ENCODE peak calls at places on chromosome 1, in eight cellular contexts. W is K562, Z is A549, A is upper lobe of left lung, F is sigmoid colon, G is tibial nerve, B is HepG2, I is ovary. U is an unnamed sample.
A peak's percentile ranks its signal among the peaks of the same experiment; 100 is the strongest.

GRCh38 chr1:180260541-180260940 is 30.5 kb downstream of the LHX4 start:
- DNase-seq in W (no peak), Z (no peak), A (no peak), F (no peak), G (no peak), B (no peak), I (no peak), U (no peak)

GRCh38 chr1:218717611-218718010 is 372.5 kb downstream of the TGFB2 start:
- DNase-seq in W (no peak), Z (no peak), A (no peak), F (no peak), G (no peak), B (no peak), I (no peak), U (no peak)

GRCh38 chr1:194347184-194347583 is 1160.8 kb upstream of the B3GALT2 start:
- DNase-seq in W (no peak), Z (no peak), A (no peak), F (no peak), G (no peak), B (no peak), I (no peak), U (no peak)

GRCh38 chr1:152411144-152411543 is 2.9 kb downstream of the CRNN start:
- DNase-seq in W (no peak), Z (no peak), A (peak; percentile 22), F (peak; percentile 73), G (no peak), B (no peak), I (no peak), U (no peak)

GRCh38 chr1:229408458-229409037 is 25.3 kb downstream of the ACTA1 start:
- DNase-seq in W (no peak), Z (no peak), A (no peak), F (no peak), G (no peak), B (peak; percentile 55), I (no peak), U (no peak)

GRCh38 chr1:247681288-247681897 is 1.9 kb upstream of the OR13G1 start:
- DNase-seq in W (peak; percentile 53), Z (peak; percentile 2), A (no peak), F (no peak), G (peak; percentile 45), B (peak; percentile 38), I (no peak), U (no peak)

GRCh38 chr1:110393691-110394564 is 3.1 kb upstream of the SLC16A4 start:
- DNase-seq in W (no peak), Z (peak; percentile 12), A (no peak), F (no peak), G (no peak), B (peak; percentile 47), I (no peak), U (no peak)

GRCh38 chr1:12166834-12167492 is at the start of gene TNFRSF1B:
- DNase-seq in W (peak; percentile 92), Z (peak; percentile 25), A (peak; percentile 87), F (peak; percentile 80), G (no peak), B (no peak), I (peak; percentile 78), U (no peak)

GRCh38 chr1:110555807-110556470 is 37.0 kb upstream of the KCNA10 start:
- DNase-seq in W (no peak), Z (no peak), A (no peak), F (no peak), G (peak; percentile 41), B (no peak), I (peak; percentile 49), U (no peak)

GRCh38 chr1:15339580-15339979 is 70.1 kb upstream of the EFHD2 start:
- DNase-seq in W (no peak), Z (no peak), A (no peak), F (no peak), G (no peak), B (peak; percentile 75), I (no peak), U (no peak)

GRCh38 chr1:98344726-98345125 is 316.8 kb upstream of the SNX7 start:
- DNase-seq in W (no peak), Z (no peak), A (no peak), F (no peak), G (no peak), B (no peak), I (no peak), U (no peak)

GRCh38 chr1:44084998-44085675 is 33.5 kb upstream of the KLF17 start:
- DNase-seq in W (no peak), Z (no peak), A (no peak), F (no peak), G (no peak), B (no peak), I (no peak), U (no peak)

GRCh38 chr1:241834733-241835377 is 13.1 kb upstream of the EXO1 start:
- DNase-seq in W (peak; percentile 45), Z (peak; percentile 27), A (no peak), F (no peak), G (no peak), B (peak; percentile 28), I (no peak), U (no peak)

GRCh38 chr1:116529199-116529616 is 41.6 kb downstream of the CD58 start:
- DNase-seq in W (no peak), Z (no peak), A (no peak), F (no peak), G (no peak), B (no peak), I (no peak), U (no peak)
- TF ChIP-seq EP300 in W (no peak), Z (no peak), A (no peak), F (no peak), G (no peak), B (no peak), I (no peak), U (no peak)

GRCh38 chr1:79006564-79006963 is at the start of gene ADGRL4:
- DNase-seq in W (no peak), Z (no peak), A (peak; percentile 22), F (no peak), G (no peak), B (no peak), I (peak; percentile 18), U (no peak)
- TF ChIP-seq EP300 in W (no peak), Z (no peak), A (no peak), F (no peak), G (no peak), B (no peak), I (no peak), U (no peak)

DNA sequence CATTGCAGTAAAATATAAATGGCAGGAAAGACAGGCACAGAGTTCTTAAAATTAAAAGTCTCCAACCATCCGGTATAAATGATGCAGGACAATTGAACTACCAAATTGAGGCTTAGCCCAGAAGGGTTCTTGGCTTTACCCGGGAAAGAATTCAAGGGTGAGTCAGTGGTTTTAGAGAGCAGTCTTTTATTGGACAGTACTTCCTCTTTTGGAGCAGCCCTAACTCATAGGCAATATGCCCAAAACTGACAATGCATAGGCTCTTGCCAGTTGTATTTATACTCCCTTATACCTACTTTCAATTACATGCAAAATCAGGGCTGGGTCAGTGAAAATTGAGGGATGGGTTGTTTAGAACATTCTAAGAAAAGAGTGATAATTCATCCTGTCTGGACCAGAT is 1628.9 kb upstream of the PRMT6 start:
- DNase-seq in W (no peak), Z (no peak), A (no peak), F (no peak), G (no peak), B (no peak), I (no peak), U (no peak)
- TF ChIP-seq EP300 in W (no peak), Z (no peak), A (no peak), F (no peak), G (no peak), B (no peak), I (no peak), U (no peak)

GRCh38 chr1:208224192-208224713 is 19.9 kb downstream of the PLXNA2 start:
- DNase-seq in W (no peak), Z (no peak), A (no peak), F (no peak), G (no peak), B (no peak), I (no peak), U (no peak)

GRCh38 chr1:208227366-208227765 is 16.8 kb downstream of the PLXNA2 start:
- DNase-seq in W (no peak), Z (no peak), A (no peak), F (no peak), G (no peak), B (no peak), I (no peak), U (no peak)

GRCh38 chr1:208228550-208228949 is 15.6 kb downstream of the PLXNA2 start:
- DNase-seq in W (no peak), Z (no peak), A (no peak), F (no peak), G (no peak), B (no peak), I (no peak), U (no peak)

GRCh38 chr1:208228026-208228425 is 16.2 kb downstream of the PLXNA2 start:
- DNase-seq in W (no peak), Z (no peak), A (no peak), F (no peak), G (no peak), B (no peak), I (no peak), U (peak; percentile 28)

DNA sequence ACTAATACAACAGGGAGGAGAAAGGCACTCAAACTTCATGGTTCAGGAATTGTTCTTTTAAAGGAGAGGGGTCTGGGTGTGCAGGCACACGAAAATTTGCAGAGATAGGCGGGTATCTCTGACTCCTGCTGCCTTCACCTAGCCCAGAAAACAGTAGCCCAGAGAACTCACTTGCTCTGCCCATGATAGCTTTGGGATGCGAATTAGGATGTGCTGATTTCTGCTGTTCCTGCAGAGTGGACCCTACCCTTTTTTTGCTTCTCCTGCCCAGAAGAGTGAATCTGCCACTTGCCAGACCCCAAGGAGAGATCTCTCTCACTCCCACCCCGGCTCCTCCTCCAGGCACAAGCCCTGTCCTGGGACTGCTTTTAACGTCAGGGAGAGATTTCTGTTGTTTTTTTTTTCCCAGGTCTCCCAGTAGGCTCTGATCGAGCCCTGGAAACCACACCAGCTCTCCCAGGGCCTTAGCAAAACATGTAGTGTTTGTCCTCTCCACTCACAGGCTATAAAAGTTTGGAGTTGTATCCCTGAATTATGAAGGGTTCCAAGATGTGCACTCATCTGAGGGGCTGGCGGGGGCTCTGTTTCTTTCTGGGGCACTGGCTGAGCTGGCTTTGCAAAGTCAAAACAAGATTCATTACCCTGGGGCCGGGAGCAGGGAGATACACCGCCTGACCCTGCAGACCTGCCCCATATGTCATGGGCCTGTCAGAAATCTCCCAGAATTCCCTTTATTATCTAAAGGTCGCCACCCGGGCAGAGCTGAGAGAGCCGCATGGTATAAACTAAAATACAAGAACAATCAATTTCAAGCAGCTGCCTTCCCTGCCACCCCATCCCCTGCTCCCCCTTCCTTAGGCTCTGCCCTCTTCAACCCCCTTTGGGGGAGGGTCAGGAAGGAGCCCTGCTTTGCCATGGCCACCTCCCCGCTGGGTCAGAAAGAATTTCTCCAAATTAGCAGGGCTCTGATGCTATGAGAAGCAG is 17.9 kb downstream of the PLXNA2 start:
- DNase-seq in W (peak; percentile 72), Z (no peak), A (no peak), F (no peak), G (no peak), B (no peak), I (peak; percentile 79), U (no peak)
- TF ChIP-seq EP300 in W (peak; percentile 56), Z (no peak), A (no peak), F (no peak), G (no peak), B (no peak), I (no peak), U (no peak)